ENCODE peak calls at places on chromosomes 16 and 17, in six cellular contexts. One of them, this sample, is unnamed.

GRCh38 chr17:11986939-11987329 is 10.3 kb downstream of the ZNF18 start:
- DNase-seq in effector CD4-positive, alpha-beta T cell: no peak
- DNase-seq in activated CD4-positive, CD25-positive, alpha-beta regulatory T cell: no peak
- DNase-seq in H54: peak; percentile 19
- DNase-seq in NCI-H524: peak; percentile 31
- DNase-seq in H9: no peak
- DNase-seq in this sample: no peak

GRCh38 chr16:87435399-87436224 is 43.5 kb downstream of the MAP1LC3B start:
- DNase-seq in effector CD4-positive, alpha-beta T cell: no peak
- DNase-seq in activated CD4-positive, CD25-positive, alpha-beta regulatory T cell: no peak
- DNase-seq in H54: peak; percentile 16
- DNase-seq in NCI-H524: no peak
- DNase-seq in H9: no peak
- DNase-seq in this sample: no peak

GRCh38 chr17:50908860-50909764 is 43.0 kb upstream of the TOB1 start:
- DNase-seq in effector CD4-positive, alpha-beta T cell: peak; percentile 41
- DNase-seq in activated CD4-positive, CD25-positive, alpha-beta regulatory T cell: no peak
- DNase-seq in H54: no peak
- DNase-seq in NCI-H524: no peak
- DNase-seq in H9: peak; percentile 84
- DNase-seq in this sample: no peak

GRCh38 chr17:63082952-63083351 is 116.9 kb downstream of the TANC2 start:
- DNase-seq in effector CD4-positive, alpha-beta T cell: no peak
- DNase-seq in activated CD4-positive, CD25-positive, alpha-beta regulatory T cell: no peak
- DNase-seq in H54: no peak
- DNase-seq in NCI-H524: no peak
- DNase-seq in H9: no peak
- DNase-seq in this sample: no peak

GRCh38 chr16:1105888-1106620 is 10.0 kb upstream of the C1QTNF8 start:
- DNase-seq in effector CD4-positive, alpha-beta T cell: peak; percentile 25
- DNase-seq in activated CD4-positive, CD25-positive, alpha-beta regulatory T cell: no peak
- DNase-seq in H54: peak; percentile 97
- DNase-seq in NCI-H524: peak; percentile 76
- DNase-seq in H9: peak; percentile 81
- DNase-seq in this sample: no peak

GRCh38 chr16:31085873-31086628 is 2.7 kb downstream of the PRSS53 start:
- DNase-seq in effector CD4-positive, alpha-beta T cell: no peak
- DNase-seq in activated CD4-positive, CD25-positive, alpha-beta regulatory T cell: no peak
- DNase-seq in H54: no peak
- DNase-seq in NCI-H524: no peak
- DNase-seq in H9: peak; percentile 26
- DNase-seq in this sample: no peak

GRCh38 chr16:2447920-2448583 is 11.9 kb upstream of the TEDC2 start:
- DNase-seq in effector CD4-positive, alpha-beta T cell: no peak
- DNase-seq in activated CD4-positive, CD25-positive, alpha-beta regulatory T cell: no peak
- DNase-seq in H54: no peak
- DNase-seq in NCI-H524: no peak
- DNase-seq in H9: no peak
- DNase-seq in this sample: no peak

GRCh38 chr16:79137528-79137927 is 463.0 kb downstream of the MAF start:
- DNase-seq in effector CD4-positive, alpha-beta T cell: no peak
- DNase-seq in activated CD4-positive, CD25-positive, alpha-beta regulatory T cell: no peak
- DNase-seq in H54: no peak
- DNase-seq in NCI-H524: no peak
- DNase-seq in H9: no peak
- DNase-seq in this sample: no peak

GRCh38 chr16:19380316-19380715 is 37.4 kb upstream of the TMC5 start:
- DNase-seq in effector CD4-positive, alpha-beta T cell: no peak
- DNase-seq in activated CD4-positive, CD25-positive, alpha-beta regulatory T cell: no peak
- DNase-seq in H54: no peak
- DNase-seq in NCI-H524: no peak
- DNase-seq in H9: no peak
- DNase-seq in this sample: peak; percentile 3

GRCh38 chr16:72203401-72203800 is 31.4 kb upstream of the PMFBP1 start:
- DNase-seq in effector CD4-positive, alpha-beta T cell: no peak
- DNase-seq in activated CD4-positive, CD25-positive, alpha-beta regulatory T cell: no peak
- DNase-seq in H54: peak; percentile 36
- DNase-seq in NCI-H524: no peak
- DNase-seq in H9: no peak
- DNase-seq in this sample: no peak

GRCh38 chr17:29557085-29557697 is 9.6 kb downstream of the ABHD15 start:
- DNase-seq in effector CD4-positive, alpha-beta T cell: no peak
- DNase-seq in activated CD4-positive, CD25-positive, alpha-beta regulatory T cell: no peak
- DNase-seq in H54: no peak
- DNase-seq in NCI-H524: no peak
- DNase-seq in H9: no peak
- DNase-seq in this sample: no peak

GRCh38 chr16:30067584-30067916 is 2.0 kb downstream of the ALDOA start:
- DNase-seq in effector CD4-positive, alpha-beta T cell: no peak
- DNase-seq in activated CD4-positive, CD25-positive, alpha-beta regulatory T cell: no peak
- DNase-seq in H54: no peak
- DNase-seq in NCI-H524: no peak
- DNase-seq in H9: no peak
- DNase-seq in this sample: no peak

GRCh38 chr17:63189082-63189481 is 223.0 kb downstream of the TANC2 start:
- DNase-seq in effector CD4-positive, alpha-beta T cell: no peak
- DNase-seq in activated CD4-positive, CD25-positive, alpha-beta regulatory T cell: no peak
- DNase-seq in H54: no peak
- DNase-seq in NCI-H524: no peak
- DNase-seq in H9: no peak
- DNase-seq in this sample: no peak

GRCh38 chr17:75109047-75109406 is 742 bp upstream of the ARMC7 start:
- DNase-seq in effector CD4-positive, alpha-beta T cell: no peak
- DNase-seq in activated CD4-positive, CD25-positive, alpha-beta regulatory T cell: no peak
- DNase-seq in H54: no peak
- DNase-seq in NCI-H524: no peak
- DNase-seq in H9: peak; percentile 64
- DNase-seq in this sample: no peak

GRCh38 chr17:79444226-79444625 is 166.6 kb downstream of the RBFOX3 start:
- DNase-seq in effector CD4-positive, alpha-beta T cell: no peak
- DNase-seq in activated CD4-positive, CD25-positive, alpha-beta regulatory T cell: no peak
- DNase-seq in H54: no peak
- DNase-seq in NCI-H524: peak; percentile 97
- DNase-seq in H9: no peak
- DNase-seq in this sample: no peak

GRCh38 chr17:63826468-63827001 is 696 bp upstream of the PSMC5 start:
- DNase-seq in effector CD4-positive, alpha-beta T cell: no peak
- DNase-seq in activated CD4-positive, CD25-positive, alpha-beta regulatory T cell: no peak
- DNase-seq in H54: no peak
- DNase-seq in NCI-H524: no peak
- DNase-seq in H9: no peak
- DNase-seq in this sample: no peak

GRCh38 chr17:4080686-4081085 is 62.1 kb downstream of the ZZEF1 start:
- DNase-seq in effector CD4-positive, alpha-beta T cell: no peak
- DNase-seq in activated CD4-positive, CD25-positive, alpha-beta regulatory T cell: no peak
- DNase-seq in H54: no peak
- DNase-seq in NCI-H524: no peak
- DNase-seq in H9: no peak
- DNase-seq in this sample: no peak

GRCh38 chr17:3826191-3826590 is 19.9 kb downstream of the NCBP3 start:
- DNase-seq in effector CD4-positive, alpha-beta T cell: no peak
- DNase-seq in activated CD4-positive, CD25-positive, alpha-beta regulatory T cell: no peak
- DNase-seq in H54: no peak
- DNase-seq in NCI-H524: no peak
- DNase-seq in H9: no peak
- DNase-seq in this sample: no peak

GRCh38 chr17:79188679-79189078 is 114.1 kb downstream of the ENGASE start:
- DNase-seq in effector CD4-positive, alpha-beta T cell: no peak
- DNase-seq in activated CD4-positive, CD25-positive, alpha-beta regulatory T cell: no peak
- DNase-seq in H54: no peak
- DNase-seq in NCI-H524: peak; percentile 56
- DNase-seq in H9: no peak
- DNase-seq in this sample: no peak

GRCh38 chr16:56549744-56550385 is 15.0 kb upstream of the MT4 start:
- DNase-seq in effector CD4-positive, alpha-beta T cell: no peak
- DNase-seq in activated CD4-positive, CD25-positive, alpha-beta regulatory T cell: no peak
- DNase-seq in H54: no peak
- DNase-seq in NCI-H524: no peak
- DNase-seq in H9: no peak
- DNase-seq in this sample: no peak

GRCh38 chr17:40559016-40559853 is 6.0 kb downstream of the CCR7 start:
- DNase-seq in effector CD4-positive, alpha-beta T cell: no peak
- DNase-seq in activated CD4-positive, CD25-positive, alpha-beta regulatory T cell: no peak
- DNase-seq in H54: no peak
- DNase-seq in NCI-H524: no peak
- DNase-seq in H9: peak; percentile 27
- DNase-seq in this sample: no peak

GRCh38 chr17:14331200-14331981 is 30.5 kb downstream of the HS3ST3B1 start:
- DNase-seq in effector CD4-positive, alpha-beta T cell: no peak
- DNase-seq in activated CD4-positive, CD25-positive, alpha-beta regulatory T cell: no peak
- DNase-seq in H54: no peak
- DNase-seq in NCI-H524: no peak
- DNase-seq in H9: peak; percentile 73
- DNase-seq in this sample: no peak

GRCh38 chr17:80265205-80266068 is 4.8 kb downstream of the RNF213 start:
- DNase-seq in effector CD4-positive, alpha-beta T cell: peak; percentile 43
- DNase-seq in activated CD4-positive, CD25-positive, alpha-beta regulatory T cell: peak; percentile 35
- DNase-seq in H54: no peak
- DNase-seq in NCI-H524: no peak
- DNase-seq in H9: no peak
- DNase-seq in this sample: no peak

GRCh38 chr17:46742539-46743270 is 75.8 kb downstream of the WNT3 start:
- DNase-seq in effector CD4-positive, alpha-beta T cell: no peak
- DNase-seq in activated CD4-positive, CD25-positive, alpha-beta regulatory T cell: no peak
- DNase-seq in H54: peak; percentile 90
- DNase-seq in NCI-H524: no peak
- DNase-seq in H9: no peak
- DNase-seq in this sample: no peak

GRCh38 chr16:20114356-20114755 is 40.7 kb upstream of the GPR139 start:
- DNase-seq in effector CD4-positive, alpha-beta T cell: no peak
- DNase-seq in activated CD4-positive, CD25-positive, alpha-beta regulatory T cell: no peak
- DNase-seq in H54: peak; percentile 65
- DNase-seq in NCI-H524: no peak
- DNase-seq in H9: no peak
- DNase-seq in this sample: no peak

GRCh38 chr16:69859105-69859969 is 91.8 kb upstream of the CLEC18A start:
- DNase-seq in effector CD4-positive, alpha-beta T cell: no peak
- DNase-seq in activated CD4-positive, CD25-positive, alpha-beta regulatory T cell: no peak
- DNase-seq in H54: no peak
- DNase-seq in NCI-H524: peak; percentile 70
- DNase-seq in H9: peak; percentile 83
- DNase-seq in this sample: no peak

GRCh38 chr17:60305141-60305540 is 86.8 kb downstream of the USP32 start:
- DNase-seq in effector CD4-positive, alpha-beta T cell: no peak
- DNase-seq in activated CD4-positive, CD25-positive, alpha-beta regulatory T cell: no peak
- DNase-seq in H54: no peak
- DNase-seq in NCI-H524: no peak
- DNase-seq in H9: no peak
- DNase-seq in this sample: no peak

GRCh38 chr16:69132424-69133252 is at the start of the genes CHTF8 and UTP4:
- DNase-seq in effector CD4-positive, alpha-beta T cell: peak; percentile 80
- DNase-seq in activated CD4-positive, CD25-positive, alpha-beta regulatory T cell: peak; percentile 70
- DNase-seq in H54: peak; percentile 83
- DNase-seq in NCI-H524: peak; percentile 77
- DNase-seq in H9: peak; percentile 85
- DNase-seq in this sample: peak; percentile 16

GRCh38 chr16:81823111-81823510 is 44.0 kb downstream of the PLCG2 start:
- DNase-seq in effector CD4-positive, alpha-beta T cell: no peak
- DNase-seq in activated CD4-positive, CD25-positive, alpha-beta regulatory T cell: no peak
- DNase-seq in H54: no peak
- DNase-seq in NCI-H524: no peak
- DNase-seq in H9: no peak
- DNase-seq in this sample: no peak

GRCh38 chr17:16991349-16992009 is 19.6 kb upstream of the TNFRSF13B start:
- DNase-seq in effector CD4-positive, alpha-beta T cell: peak; percentile 72
- DNase-seq in activated CD4-positive, CD25-positive, alpha-beta regulatory T cell: peak; percentile 78
- DNase-seq in H54: peak; percentile 88
- DNase-seq in NCI-H524: peak; percentile 63
- DNase-seq in H9: peak; percentile 89
- DNase-seq in this sample: no peak

GRCh38 chr17:67655478-67656148 is 62.1 kb upstream of the NOL11 start:
- DNase-seq in effector CD4-positive, alpha-beta T cell: no peak
- DNase-seq in activated CD4-positive, CD25-positive, alpha-beta regulatory T cell: no peak
- DNase-seq in H54: no peak
- DNase-seq in NCI-H524: peak; percentile 11
- DNase-seq in H9: no peak
- DNase-seq in this sample: no peak

GRCh38 chr17:9237661-9238301 is 216.5 kb downstream of the NTN1 start:
- DNase-seq in effector CD4-positive, alpha-beta T cell: no peak
- DNase-seq in activated CD4-positive, CD25-positive, alpha-beta regulatory T cell: no peak
- DNase-seq in H54: no peak
- DNase-seq in NCI-H524: no peak
- DNase-seq in H9: no peak
- DNase-seq in this sample: no peak

GRCh38 chr17:33284022-33284421 is 9.1 kb downstream of the ASIC2 start:
- DNase-seq in effector CD4-positive, alpha-beta T cell: no peak
- DNase-seq in activated CD4-positive, CD25-positive, alpha-beta regulatory T cell: no peak
- DNase-seq in H54: no peak
- DNase-seq in NCI-H524: no peak
- DNase-seq in H9: no peak
- DNase-seq in this sample: peak; percentile 34

GRCh38 chr17:27462149-27462548 is 5.9 kb downstream of the KSR1 start:
- DNase-seq in effector CD4-positive, alpha-beta T cell: no peak
- DNase-seq in activated CD4-positive, CD25-positive, alpha-beta regulatory T cell: no peak
- DNase-seq in H54: no peak
- DNase-seq in NCI-H524: peak; percentile 15
- DNase-seq in H9: no peak
- DNase-seq in this sample: no peak

GRCh38 chr16:88487920-88488842 is 35.1 kb downstream of the ZFPM1 start:
- DNase-seq in effector CD4-positive, alpha-beta T cell: no peak
- DNase-seq in activated CD4-positive, CD25-positive, alpha-beta regulatory T cell: no peak
- DNase-seq in H54: no peak
- DNase-seq in NCI-H524: no peak
- DNase-seq in H9: no peak
- DNase-seq in this sample: no peak

GRCh38 chr17:27526603-27527002 is 70.4 kb downstream of the KSR1 start:
- DNase-seq in effector CD4-positive, alpha-beta T cell: no peak
- DNase-seq in activated CD4-positive, CD25-positive, alpha-beta regulatory T cell: no peak
- DNase-seq in H54: no peak
- DNase-seq in NCI-H524: no peak
- DNase-seq in H9: peak; percentile 67
- DNase-seq in this sample: no peak

GRCh38 chr16:46573008-46573833 is 48.0 kb downstream of the SHCBP1 start:
- DNase-seq in effector CD4-positive, alpha-beta T cell: no peak
- DNase-seq in activated CD4-positive, CD25-positive, alpha-beta regulatory T cell: no peak
- DNase-seq in H54: peak; percentile 76
- DNase-seq in NCI-H524: no peak
- DNase-seq in H9: peak; percentile 41
- DNase-seq in this sample: no peak

GRCh38 chr16:11105038-11105903 is 150.7 kb downstream of the SOCS1 start:
- DNase-seq in effector CD4-positive, alpha-beta T cell: no peak
- DNase-seq in activated CD4-positive, CD25-positive, alpha-beta regulatory T cell: peak; percentile 12
- DNase-seq in H54: no peak
- DNase-seq in NCI-H524: peak; percentile 96
- DNase-seq in H9: no peak
- DNase-seq in this sample: peak; percentile 33